ENCODE peak calls at places on chromosomes 13 and 19, in four cellular contexts. One of them, this sample, is unnamed.

GRCh38 chr13:30341815-30342570 is 34.6 kb upstream of the KATNAL1 start:
- DNase-seq in astrocyte: peak
- DNase-seq in ovary: peak
- DNase-seq in tibial artery: peak
- DNase-seq in this sample: peak

GRCh38 chr19:39937094-39937493 is 2.7 kb upstream of the FCGBP start:
- DNase-seq in astrocyte: no peak
- DNase-seq in ovary: no peak
- DNase-seq in tibial artery: no peak
- DNase-seq in this sample: no peak

GRCh38 chr19:15428956-15429824 is 10.4 kb upstream of the AKAP8L start:
- DNase-seq in astrocyte: no peak
- DNase-seq in ovary: no peak
- DNase-seq in tibial artery: no peak
- DNase-seq in this sample: no peak

GRCh38 chr13:51625555-51626345 is 41.5 kb downstream of the WDFY2 start:
- DNase-seq in astrocyte: no peak
- DNase-seq in ovary: no peak
- DNase-seq in tibial artery: no peak
- DNase-seq in this sample: no peak

GRCh38 chr13:112623051-112623711 is 35.2 kb upstream of the TUBGCP3 start:
- DNase-seq in astrocyte: no peak
- DNase-seq in ovary: no peak
- DNase-seq in tibial artery: no peak
- DNase-seq in this sample: no peak

GRCh38 chr19:58181902-58182576 is 822 bp upstream of the ZNF274 start:
- DNase-seq in astrocyte: no peak
- DNase-seq in ovary: peak
- DNase-seq in tibial artery: no peak
- DNase-seq in this sample: no peak

GRCh38 chr13:60583196-60583908 is 186.3 kb downstream of the TDRD3 start:
- DNase-seq in astrocyte: peak
- DNase-seq in ovary: no peak
- DNase-seq in tibial artery: peak
- DNase-seq in this sample: no peak

GRCh38 chr19:18203408-18203862 is 407 bp downstream of the RAB3A start:
- DNase-seq in astrocyte: no peak
- DNase-seq in ovary: no peak
- DNase-seq in tibial artery: peak
- DNase-seq in this sample: peak

GRCh38 chr13:35039012-35039411 is 96.9 kb downstream of the NBEA start:
- DNase-seq in astrocyte: no peak
- DNase-seq in ovary: no peak
- DNase-seq in tibial artery: no peak
- DNase-seq in this sample: no peak

GRCh38 chr19:5394907-5395505 is 54.4 kb upstream of the PTPRS start:
- DNase-seq in astrocyte: no peak
- DNase-seq in ovary: no peak
- DNase-seq in tibial artery: no peak
- DNase-seq in this sample: no peak

GRCh38 chr19:3068071-3068470 is 5.8 kb upstream of the TLE5 start:
- DNase-seq in astrocyte: no peak
- DNase-seq in ovary: no peak
- DNase-seq in tibial artery: no peak
- DNase-seq in this sample: no peak

GRCh38 chr19:3064011-3064330 is 1.7 kb upstream of the TLE5 start:
- DNase-seq in astrocyte: no peak
- DNase-seq in ovary: no peak
- DNase-seq in tibial artery: no peak
- DNase-seq in this sample: no peak

GRCh38 chr19:3066482-3067049 is 4.3 kb upstream of the TLE5 start:
- DNase-seq in astrocyte: no peak
- DNase-seq in ovary: no peak
- DNase-seq in tibial artery: no peak
- DNase-seq in this sample: no peak

GRCh38 chr19:3067549-3067948 is 5.3 kb upstream of the TLE5 start:
- DNase-seq in astrocyte: no peak
- DNase-seq in ovary: no peak
- DNase-seq in tibial artery: no peak
- DNase-seq in this sample: no peak

GRCh38 chr19:3065675-3066357 is 3.5 kb upstream of the TLE5 start:
- DNase-seq in astrocyte: no peak
- DNase-seq in ovary: no peak
- DNase-seq in tibial artery: no peak
- DNase-seq in this sample: no peak
- H3K4me3 ChIP-seq in astrocyte: no peak
- H3K4me3 ChIP-seq in ovary: no peak
- H3K4me3 ChIP-seq in tibial artery: no peak
- H3K4me3 ChIP-seq in this sample: no peak

GRCh38 chr19:48587387-48587786 is 19.2 kb upstream of the SPACA4 start:
- DNase-seq in astrocyte: no peak
- DNase-seq in ovary: no peak
- DNase-seq in tibial artery: no peak
- DNase-seq in this sample: no peak

GRCh38 chr19:48595833-48596232 is 10.7 kb upstream of the SPACA4 start:
- DNase-seq in astrocyte: no peak
- DNase-seq in ovary: no peak
- DNase-seq in tibial artery: no peak
- DNase-seq in this sample: no peak

GRCh38 chr19:48588670-48589399 is 17.7 kb upstream of the SPACA4 start:
- DNase-seq in astrocyte: peak
- DNase-seq in ovary: peak
- DNase-seq in tibial artery: peak
- DNase-seq in this sample: peak

GRCh38 chr19:48595171-48595570 is 11.4 kb upstream of the SPACA4 start:
- DNase-seq in astrocyte: no peak
- DNase-seq in ovary: no peak
- DNase-seq in tibial artery: no peak
- DNase-seq in this sample: no peak

GRCh38 chr19:48591021-48591420 is 15.5 kb upstream of the SPACA4 start:
- DNase-seq in astrocyte: no peak
- DNase-seq in ovary: no peak
- DNase-seq in tibial artery: no peak
- DNase-seq in this sample: no peak
- TF ChIP-seq CTCF in astrocyte: no peak
- TF ChIP-seq CTCF in ovary: no peak
- TF ChIP-seq CTCF in tibial artery: no peak
- TF ChIP-seq CTCF in this sample: no peak

DNA sequence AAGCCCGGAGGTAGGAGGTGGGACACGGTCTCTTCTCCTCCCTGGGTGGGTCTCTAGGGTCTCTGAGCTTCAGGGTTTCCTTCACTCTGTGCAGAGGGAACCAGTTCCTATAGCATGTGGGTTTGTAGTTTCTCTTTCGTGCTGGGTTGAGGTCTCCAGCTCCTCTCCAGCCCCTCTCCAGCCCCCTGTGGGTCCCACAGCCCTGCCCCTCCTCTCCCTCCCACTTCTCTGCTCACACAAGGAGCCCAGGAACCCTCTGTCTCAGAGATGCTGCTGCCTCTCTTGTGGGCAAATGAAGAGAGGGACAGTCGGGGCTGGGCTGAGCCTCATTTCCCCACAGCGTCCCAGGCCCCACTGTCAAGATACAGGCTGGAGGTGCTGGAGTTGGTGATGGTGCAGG is 1.4 kb downstream of the SIGLEC7 start:
- DNase-seq in astrocyte: no peak
- DNase-seq in ovary: no peak
- DNase-seq in tibial artery: no peak
- DNase-seq in this sample: no peak
- H3K4me3 ChIP-seq in astrocyte: no peak
- H3K4me3 ChIP-seq in ovary: no peak
- H3K4me3 ChIP-seq in tibial artery: no peak
- H3K4me3 ChIP-seq in this sample: peak

GRCh38 chr13:94345374-94346195 is 133.9 kb downstream of the DCT start:
- DNase-seq in astrocyte: peak
- DNase-seq in ovary: no peak
- DNase-seq in tibial artery: no peak
- DNase-seq in this sample: no peak
- TF ChIP-seq CTCF in astrocyte: no peak
- TF ChIP-seq CTCF in ovary: no peak
- TF ChIP-seq CTCF in tibial artery: no peak
- TF ChIP-seq CTCF in this sample: no peak